ENCODE peak calls at places on chromosomes 6 and 20, in ten cellular contexts. L is NCI-H1436; W is prostate gland; T is astrocyte of the spinal cord; K is activated T-helper 1 cell treated with anti-CD3 and anti-CD28 coated beads, Interleukin-12 subunit alpha, Interleukin-12 subunit beta, Interleukin-2, Interleukin-4 antibody, amounts not matched to agents 30 ng/mL and 10 ng/mL and 1 ng/mL, durations not matched to agents 14 hours and 24 hours and 36 hours; A is PC-3; B is activated gamma-delta T cell treated with anti-CD3 and anti-CD28 coated beads, Interleukin-2, amount 50 U/mL, for 16 hours; U is cardiac fibroblast; G is RWPE1; P is EH. D is an unnamed sample.

GRCh38 chr6:131015630-131016263 is 47.3 kb downstream of the EPB41L2 start:
- DNase-seq in B (no peak), L (no peak), T (peak; percentile 81), U (peak; percentile 69), W (no peak), G (no peak), P (peak; percentile 69), K (no peak), A (no peak), D (no peak)

GRCh38 chr6:13375360-13375878 is 47.1 kb upstream of the TBC1D7 start:
- DNase-seq in P (no peak), K (no peak), G (peak; percentile 59), B (no peak), U (no peak), T (no peak), L (no peak), W (no peak), A (no peak), D (no peak)

GRCh38 chr20:39822667-39823066 is 860.5 kb downstream of the DHX35 start:
- DNase-seq in W (no peak), K (no peak), P (peak; percentile 73), L (no peak), A (no peak), U (peak; percentile 43), G (no peak), T (peak; percentile 82), B (no peak), D (no peak)

GRCh38 chr20:44969320-44969879 is 3.1 kb downstream of the STK4 start:
- DNase-seq in L (no peak), T (no peak), P (no peak), K (no peak), G (no peak), U (no peak), A (no peak), W (no peak), B (no peak), D (no peak)

GRCh38 chr20:39117486-39117885 is 155.3 kb downstream of the DHX35 start:
- DNase-seq in G (peak; percentile 90), A (peak; percentile 61), T (peak; percentile 15), K (no peak), B (no peak), L (no peak), W (no peak), U (peak; percentile 64), P (peak; percentile 53), D (peak; percentile 57)

GRCh38 chr20:20362774-20363435 is 5.0 kb upstream of the INSM1 start:
- DNase-seq in B (no peak), A (no peak), W (no peak), K (no peak), G (no peak), L (peak; percentile 90), P (no peak), T (no peak), U (no peak), D (no peak)

GRCh38 chr20:6714202-6714800 is 53.2 kb upstream of the BMP2 start:
- DNase-seq in A (peak; percentile 71), B (no peak), T (no peak), W (no peak), K (no peak), U (no peak), P (no peak), G (no peak), L (no peak), D (no peak)

GRCh38 chr20:47355489-47356219 is 845 bp downstream of the ZMYND8 start:
- DNase-seq in G (no peak), A (no peak), W (no peak), L (no peak), U (no peak), P (no peak), B (no peak), T (peak; percentile 35), K (no peak), D (no peak)

GRCh38 chr6:123806561-123806960 is 2.9 kb downstream of the NKAIN2 start:
- DNase-seq in P (no peak), G (no peak), B (no peak), W (no peak), U (no peak), L (no peak), K (no peak), T (no peak), A (no peak), D (no peak)